ENCODE peak calls at places on chromosome 4, in four cellular contexts. D is germinal center; S is CD4-positive, CD25-positive, alpha-beta regulatory T cell; O is activated gamma-delta T cell treated with Interleukin-2 at 50 U/mL for 16 hours. P is an unnamed sample.

GRCh38 chr4:113436360-113436759 is 325.2 kb downstream of the CAMK2D start:
- DNase-seq in D (no peak), S (no peak), O (no peak), P (no peak)

GRCh38 chr4:87071401-87071800 is 136.6 kb downstream of the AFF1 start:
- DNase-seq in D (no peak), S (no peak), O (no peak), P (no peak)

GRCh38 chr4:101790521-101791188 is at the start of gene BANK1:
- DNase-seq in D (peak; percentile 91), S (no peak), O (peak; percentile 33), P (peak; percentile 59)

GRCh38 chr4:34043131-34043530 is 2201.2 kb downstream of the ARAP2 start:
- DNase-seq in D (no peak), S (no peak), O (no peak), P (no peak)

GRCh38 chr4:155039162-155039561 is 169.3 kb upstream of the NPY2R start:
- DNase-seq in D (no peak), S (no peak), O (no peak), P (no peak)

GRCh38 chr4:117700111-117700892 is 334.0 kb upstream of the NDST3 start:
- DNase-seq in D (no peak), S (no peak), O (no peak), P (no peak)

GRCh38 chr4:54077812-54078211 is 13.4 kb upstream of the CHIC2 start:
- DNase-seq in D (no peak), S (no peak), O (no peak), P (no peak)

GRCh38 chr4:110663738-110664444 is 41.0 kb upstream of the PITX2 start:
- DNase-seq in D (no peak), S (no peak), O (no peak), P (no peak)

GRCh38 chr4:149371021-149371420 is 444.6 kb downstream of the IQCM start:
- DNase-seq in D (peak; percentile 2), S (no peak), O (no peak), P (no peak)

GRCh38 chr4:4860381-4860802 is 927 bp downstream of the MSX1 start:
- DNase-seq in D (no peak), S (no peak), O (no peak), P (no peak)

GRCh38 chr4:162229670-162230069 is 65.9 kb upstream of the FSTL5 start:
- DNase-seq in D (no peak), S (no peak), O (no peak), P (no peak)

GRCh38 chr4:1295405-1296055 is 5.8 kb downstream of the MAEA start:
- DNase-seq in D (no peak), S (no peak), O (no peak), P (no peak)

GRCh38 chr4:176622251-176622968 is 170.3 kb downstream of the VEGFC start:
- DNase-seq in D (no peak), S (no peak), O (no peak), P (no peak)

GRCh38 chr4:184358521-184359232 is 115.7 kb downstream of the IRF2 start:
- DNase-seq in D (no peak), S (no peak), O (no peak), P (no peak)

GRCh38 chr4:76738081-76738931 is 159.6 kb downstream of the SOWAHB start:
- DNase-seq in D (no peak), S (no peak), O (no peak), P (no peak)

GRCh38 chr4:1082215-1083182 is 30.9 kb downstream of the RNF212 start:
- DNase-seq in D (peak; percentile 8), S (no peak), O (no peak), P (no peak)

GRCh38 chr4:140281828-140282227 is 91.6 kb upstream of the SCOC start:
- DNase-seq in D (no peak), S (no peak), O (no peak), P (no peak)

GRCh38 chr4:78954048-78954666 is 14.9 kb upstream of the PAQR3 start:
- DNase-seq in D (no peak), S (no peak), O (no peak), P (no peak)

GRCh38 chr4:1381181-1381621 is 25.0 kb downstream of the NKX1-1 start:
- DNase-seq in D (no peak), S (no peak), O (no peak), P (no peak)

GRCh38 chr4:108058685-108059440 is 69.2 kb downstream of the HADH start:
- DNase-seq in D (no peak), S (no peak), O (no peak), P (no peak)